ENCODE peak calls at places on chromosomes 1 and 21, in five cellular contexts. R, J, U, I and A are unnamed samples.

GRCh38 chr1:12708956-12709555 is 6.9 kb upstream of the AADACL3 start:
- DNase-seq in I (no peak), J (no peak), U (no peak), R (no peak), A (no peak)

GRCh38 chr21:14825405-14826032 is 239.3 kb downstream of the NRIP1 start:
- DNase-seq in U (no peak), R (no peak), J (no peak), I (no peak), A (no peak)

GRCh38 chr1:204975568-204976235 is 67.3 kb upstream of the CNTN2 start:
- DNase-seq in U (no peak), I (peak), R (peak), J (peak), A (no peak)

GRCh38 chr1:88056880-88057279 is 627.2 kb upstream of the PKN2 start:
- DNase-seq in U (no peak), I (no peak), R (no peak), J (no peak), A (no peak)

GRCh38 chr1:153324912-153325311 is 12.2 kb upstream of the PGLYRP3 start:
- DNase-seq in J (no peak), U (no peak), I (no peak), R (no peak), A (peak)

GRCh38 chr1:200211157-200211556 is 183.6 kb downstream of the NR5A2 start:
- DNase-seq in J (peak), R (peak), U (no peak), I (no peak), A (no peak)

GRCh38 chr1:2196901-2197638 is 2.5 kb upstream of the FAAP20 start:
- DNase-seq in U (no peak), I (no peak), J (no peak), R (no peak), A (no peak)

GRCh38 chr1:43879414-43879813 is 54.2 kb upstream of the ARTN start:
- DNase-seq in J (peak), U (no peak), R (peak), I (no peak), A (no peak)

GRCh38 chr1:236334893-236335545 is 53.3 kb upstream of the ERO1B start:
- DNase-seq in U (no peak), R (no peak), I (no peak), J (no peak), A (no peak)

GRCh38 chr1:221714227-221715116 is 27.4 kb downstream of the DUSP10 start:
- DNase-seq in U (no peak), J (no peak), I (no peak), R (no peak), A (no peak)

GRCh38 chr1:25566730-25567341 is 23.4 kb downstream of the LDLRAP1 start:
- DNase-seq in U (peak), J (peak), R (no peak), I (no peak), A (peak)

GRCh38 chr1:91575909-91576519 is 75.4 kb downstream of the CDC7 start:
- DNase-seq in I (no peak), R (peak), U (no peak), J (peak), A (no peak)

GRCh38 chr1:32241011-32241763 is 5.8 kb upstream of the FAM167B start:
- DNase-seq in I (no peak), R (peak), J (peak), U (peak), A (peak)

GRCh38 chr1:217029311-217030157 is 306.3 kb upstream of the ESRRG start:
- DNase-seq in J (peak), R (peak), U (peak), I (no peak), A (no peak)

GRCh38 chr1:21620461-21620860 is 48.7 kb downstream of the RAP1GAP start:
- DNase-seq in R (no peak), U (no peak), J (no peak), I (no peak), A (no peak)

GRCh38 chr1:46131093-46131492 is 1.3 kb downstream of the PIK3R3 start:
- DNase-seq in I (no peak), J (peak), R (peak), U (no peak), A (no peak)
- H3K27ac ChIP-seq in I (no peak), J (no peak), R (no peak), U (peak), A (no peak)

GRCh38 chr1:182588460-182589396 is at the start of gene RNASEL:
- DNase-seq in R (peak), U (peak), I (peak), J (peak), A (peak)
- H3K27ac ChIP-seq in R (peak), U (peak), I (peak), J (peak), A (peak)

GRCh38 chr1:92956254-92956653 is 5.0 kb downstream of the DIPK1A start:
- DNase-seq in I (no peak), J (no peak), R (no peak), U (no peak), A (no peak)
- H3K27ac ChIP-seq in I (no peak), J (no peak), R (no peak), U (no peak), A (no peak)

GRCh38 chr1:212452323-212453155 is 19.8 kb downstream of the NENF start:
- DNase-seq in R (no peak), J (peak), I (no peak), U (peak), A (no peak)

GRCh38 chr1:212455406-212456165 is 22.9 kb downstream of the NENF start:
- DNase-seq in J (peak), I (peak), U (peak), R (peak), A (peak)

GRCh38 chr1:212454741-212455140 is 22.0 kb downstream of the NENF start:
- DNase-seq in I (no peak), J (no peak), R (no peak), U (no peak), A (no peak)

GRCh38 chr1:212451416-212452322 is 18.9 kb downstream of the NENF start:
- DNase-seq in U (no peak), R (no peak), J (no peak), I (no peak), A (no peak)

DNA sequence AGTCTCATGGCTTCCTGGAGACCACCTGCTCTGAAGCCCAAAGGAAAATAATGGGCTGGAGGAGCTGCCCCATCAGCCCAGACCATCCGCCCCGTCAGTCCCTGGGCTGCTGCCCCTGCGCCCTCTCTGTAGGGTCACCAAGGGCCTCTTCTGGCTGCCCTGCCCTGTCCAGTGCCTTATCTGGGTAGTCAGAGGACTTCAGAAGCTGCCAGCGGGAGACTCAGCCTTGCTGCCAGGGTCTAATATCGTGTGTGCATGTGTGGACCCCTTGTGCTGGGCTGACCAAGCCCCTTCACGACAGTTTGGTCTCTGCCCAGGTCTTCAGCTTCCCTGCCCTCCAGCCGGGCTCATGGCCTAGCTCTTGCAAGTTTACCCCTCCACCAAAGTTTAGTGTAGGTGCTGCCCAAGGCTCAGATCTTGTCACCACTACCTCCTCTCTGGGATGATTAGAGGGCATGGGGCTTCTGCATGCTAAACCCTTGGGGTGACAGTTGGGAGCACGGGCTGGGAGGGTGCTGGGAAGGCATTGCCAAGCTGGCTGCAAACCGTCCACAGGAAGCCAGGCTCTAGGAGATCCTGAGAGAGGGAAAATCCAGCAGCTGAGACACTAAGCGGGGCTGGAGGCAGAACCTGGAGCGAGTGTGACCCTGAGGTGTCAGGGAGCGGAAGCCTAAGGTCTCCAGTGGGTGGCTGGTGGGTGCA is 20.6 kb downstream of the NENF start:
- DNase-seq in U (no peak), I (no peak), R (no peak), J (no peak), A (no peak)
- H3K27ac ChIP-seq in U (peak), I (no peak), R (no peak), J (no peak), A (no peak)

DNA sequence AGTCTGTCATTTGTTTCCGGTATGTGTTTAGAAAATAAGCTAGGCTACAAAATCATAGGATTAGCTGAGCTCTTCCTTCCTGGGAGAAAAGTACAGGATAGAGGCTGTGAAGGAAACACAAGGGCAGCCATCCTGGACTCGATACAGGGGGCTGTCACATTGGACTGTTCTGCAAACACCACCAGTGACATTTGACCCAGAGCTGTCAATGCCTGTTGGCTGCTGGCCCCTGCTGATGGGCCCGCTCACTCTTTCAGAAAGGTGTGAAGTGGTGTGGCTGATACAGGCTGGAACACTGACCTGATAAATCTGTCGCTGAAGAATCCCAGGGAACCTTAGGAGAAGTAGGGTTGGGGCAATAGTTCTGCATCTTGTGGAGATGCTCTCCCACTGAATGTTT is 183.1 kb downstream of the RHOU start:
- DNase-seq in J (no peak), R (no peak), U (no peak), I (no peak), A (no peak)
- H3K27ac ChIP-seq in J (no peak), R (no peak), U (no peak), I (no peak), A (no peak)

GRCh38 chr1:103056423-103056822 is 51.9 kb downstream of the COL11A1 start:
- DNase-seq in U (no peak), I (no peak), R (no peak), J (no peak), A (no peak)
- H3K27ac ChIP-seq in U (no peak), I (no peak), R (no peak), J (no peak), A (no peak)

GRCh38 chr1:173175514-173176146 is 31.5 kb downstream of the TNFSF4 start:
- DNase-seq in U (no peak), R (peak), J (peak), I (no peak), A (no peak)
- H3K27ac ChIP-seq in U (no peak), R (no peak), J (no peak), I (no peak), A (no peak)

GRCh38 chr21:34808569-34809204 is 139.9 kb downstream of the CLIC6 start:
- DNase-seq in I (no peak), J (peak), R (no peak), U (no peak), A (no peak)
- H3K27ac ChIP-seq in I (peak), J (peak), R (peak), U (no peak), A (no peak)